ENCODE peak calls at places on chromosome 20, in nine cellular contexts. L is gastrocnemius medialis; I is adrenal gland; G is HFF-Myc; X is MM.1S; A is CD8-positive, alpha-beta T cell; H is GM23338; K is astrocyte of the cerebellum; E is cardiac muscle cell. W is an unnamed sample.
A peak's percentile ranks its signal among the peaks of the same experiment; 100 is the strongest.

GRCh38 chr20:49905415-49906091 is 9.8 kb downstream of the SPATA2 start:
- DNase-seq in L (no peak), I (no peak), G (no peak), X (no peak), A (no peak), H (no peak), K (no peak), E (no peak), W (no peak)

GRCh38 chr20:40525356-40525755 is 163.7 kb downstream of the MAFB start:
- DNase-seq in L (no peak), I (no peak), G (peak; percentile 63), X (no peak), A (no peak), H (no peak), K (no peak), E (no peak), W (no peak)

GRCh38 chr20:57053798-57054552 is 212.5 kb downstream of the BMP7 start:
- DNase-seq in L (no peak), I (no peak), G (no peak), X (no peak), A (no peak), H (no peak), K (no peak), E (no peak), W (no peak)

GRCh38 chr20:50415516-50416268 is 94.5 kb upstream of the PTPN1 start:
- DNase-seq in L (peak; percentile 100), I (peak; percentile 100), G (no peak), X (no peak), A (no peak), H (peak; percentile 46), K (peak; percentile 79), E (no peak), W (no peak)

GRCh38 chr20:34199183-34199582 is 42.0 kb upstream of the ASIP start:
- DNase-seq in L (no peak), I (no peak), G (no peak), X (no peak), A (no peak), H (no peak), K (no peak), E (no peak), W (no peak)

GRCh38 chr20:841568-842546 is 8.3 kb downstream of the FAM110A start:
- DNase-seq in L (no peak), I (no peak), G (no peak), X (no peak), A (no peak), H (peak; percentile 77), K (no peak), E (peak; percentile 74), W (no peak)

GRCh38 chr20:47345214-47345613 is 11.3 kb downstream of the ZMYND8 start:
- DNase-seq in L (no peak), I (no peak), G (no peak), X (no peak), A (no peak), H (no peak), K (no peak), E (no peak), W (no peak)

GRCh38 chr20:16367948-16368560 is 205.2 kb downstream of the KIF16B start:
- DNase-seq in L (no peak), I (no peak), G (no peak), X (no peak), A (no peak), H (no peak), K (no peak), E (no peak), W (no peak)

GRCh38 chr20:50992733-50993457 is 30.0 kb downstream of the KCNG1 start:
- DNase-seq in L (no peak), I (no peak), G (no peak), X (peak; percentile 72), A (no peak), H (peak; percentile 95), K (peak; percentile 35), E (peak; percentile 77), W (peak; percentile 33)

GRCh38 chr20:31496761-31497295 is 17.4 kb upstream of the HM13 start:
- DNase-seq in L (no peak), I (peak; percentile 47), G (no peak), X (no peak), A (no peak), H (no peak), K (no peak), E (no peak), W (no peak)

GRCh38 chr20:53829706-53830521 is 236.3 kb upstream of the ZNF217 start:
- DNase-seq in L (no peak), I (no peak), G (peak; percentile 59), X (peak; percentile 68), A (no peak), H (no peak), K (no peak), E (no peak), W (no peak)

GRCh38 chr20:34374209-34374749 is 11.2 kb downstream of the ITCH start:
- DNase-seq in L (no peak), I (no peak), G (no peak), X (no peak), A (no peak), H (no peak), K (no peak), E (no peak), W (no peak)

GRCh38 chr20:20658871-20659415 is 53.5 kb downstream of the RALGAPA2 start:
- DNase-seq in L (no peak), I (no peak), G (no peak), X (no peak), A (no peak), H (no peak), K (no peak), E (no peak), W (no peak)

DNA sequence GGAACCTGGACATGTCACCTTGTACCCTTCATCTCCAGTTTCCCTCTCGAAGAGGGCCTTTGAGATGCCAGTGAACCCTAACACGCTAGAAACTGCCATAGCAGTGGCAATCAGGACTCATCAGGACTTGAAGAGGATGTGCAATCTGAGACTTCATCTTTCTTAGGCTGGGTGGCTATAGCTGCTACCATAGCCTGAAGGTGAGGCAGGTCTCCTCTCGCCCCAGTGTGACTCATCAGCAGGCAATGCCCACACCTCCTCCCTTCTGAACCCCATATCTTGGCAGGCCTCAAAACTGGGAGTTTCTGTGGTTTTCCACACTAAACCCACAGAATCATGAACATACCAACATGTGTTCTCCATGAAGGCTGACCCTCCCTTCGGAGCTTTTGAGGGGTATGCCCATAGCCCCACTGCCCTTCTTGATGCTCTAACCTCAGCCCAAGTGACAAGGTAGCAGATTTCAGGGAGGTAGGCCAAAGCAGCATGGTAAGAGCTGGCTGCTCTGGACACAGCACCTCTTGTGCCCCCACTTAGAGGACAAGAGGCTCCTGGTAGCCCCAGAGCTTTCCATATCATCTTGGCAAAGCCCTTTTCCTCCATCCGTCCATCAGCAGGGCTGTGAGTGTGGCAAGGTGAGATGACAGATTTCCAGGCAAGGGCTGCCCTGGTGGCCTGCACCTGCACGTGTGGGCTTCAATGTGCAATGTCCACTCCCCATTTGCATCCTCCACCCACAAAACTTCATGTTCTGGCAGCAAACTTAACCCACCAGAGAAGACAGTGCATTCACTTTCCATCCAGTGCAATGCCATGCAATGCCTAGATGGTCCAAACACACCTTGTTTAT is 2.6 kb downstream of the BLCAP start:
- DNase-seq in L (no peak), I (no peak), G (no peak), X (peak; percentile 46), A (no peak), H (no peak), K (no peak), E (no peak), W (no peak)
- H3K4me3 ChIP-seq in L (peak overlapping the region; percentile 100), I (no peak overlapping the region), G (peak overlapping the region; percentile 99), X (no peak overlapping the region), A (no peak overlapping the region), H (peak overlapping the region; percentile 84), K (no peak overlapping the region), E (no peak overlapping the region), W (no peak overlapping the region)

GRCh38 chr20:35878113-35878620 is 76.1 kb downstream of the SCAND1 start:
- DNase-seq in L (no peak), I (no peak), G (no peak), X (no peak), A (no peak), H (no peak), K (no peak), E (no peak), W (no peak)
- TF ChIP-seq CTCF in L (no peak), I (no peak), G (no peak), X (no peak), A (no peak), H (no peak), K (no peak), E (no peak), W (no peak)

GRCh38 chr20:35600176-35600995 is 15.2 kb upstream of the SPAG4 start:
- DNase-seq in L (no peak), I (no peak), G (no peak), X (no peak), A (no peak), H (peak; percentile 65), K (no peak), E (no peak), W (no peak)
- H3K4me3 ChIP-seq in L (peak overlapping the region; percentile 65), I (peak overlapping the region; percentile 55), G (peak overlapping the region; percentile 34), X (no peak overlapping the region), A (peak overlapping the region; percentile 58), H (peak overlapping the region; percentile 80), K (peak overlapping the region; percentile 34), E (peak overlapping the region; percentile 26), W (no peak overlapping the region)

GRCh38 chr20:25985597-25985996 is 288.9 kb upstream of the ZNF337 start:
- DNase-seq in L (no peak), I (no peak), G (no peak), X (no peak), A (no peak), H (no peak), K (no peak), E (no peak), W (no peak)

GRCh38 chr20:25984933-25985332 is 288.3 kb upstream of the ZNF337 start:
- DNase-seq in L (no peak), I (peak; percentile 57), G (peak; percentile 16), X (no peak), A (peak; percentile 35), H (no peak), K (no peak), E (peak; percentile 19), W (no peak)

GRCh38 chr20:25991051-25991755 is 294.6 kb upstream of the ZNF337 start:
- DNase-seq in L (no peak), I (no peak), G (no peak), X (no peak), A (no peak), H (no peak), K (no peak), E (no peak), W (no peak)

GRCh38 chr20:25989196-25989595 is 292.5 kb upstream of the ZNF337 start:
- DNase-seq in L (no peak), I (no peak), G (no peak), X (no peak), A (no peak), H (no peak), K (no peak), E (no peak), W (no peak)

DNA sequence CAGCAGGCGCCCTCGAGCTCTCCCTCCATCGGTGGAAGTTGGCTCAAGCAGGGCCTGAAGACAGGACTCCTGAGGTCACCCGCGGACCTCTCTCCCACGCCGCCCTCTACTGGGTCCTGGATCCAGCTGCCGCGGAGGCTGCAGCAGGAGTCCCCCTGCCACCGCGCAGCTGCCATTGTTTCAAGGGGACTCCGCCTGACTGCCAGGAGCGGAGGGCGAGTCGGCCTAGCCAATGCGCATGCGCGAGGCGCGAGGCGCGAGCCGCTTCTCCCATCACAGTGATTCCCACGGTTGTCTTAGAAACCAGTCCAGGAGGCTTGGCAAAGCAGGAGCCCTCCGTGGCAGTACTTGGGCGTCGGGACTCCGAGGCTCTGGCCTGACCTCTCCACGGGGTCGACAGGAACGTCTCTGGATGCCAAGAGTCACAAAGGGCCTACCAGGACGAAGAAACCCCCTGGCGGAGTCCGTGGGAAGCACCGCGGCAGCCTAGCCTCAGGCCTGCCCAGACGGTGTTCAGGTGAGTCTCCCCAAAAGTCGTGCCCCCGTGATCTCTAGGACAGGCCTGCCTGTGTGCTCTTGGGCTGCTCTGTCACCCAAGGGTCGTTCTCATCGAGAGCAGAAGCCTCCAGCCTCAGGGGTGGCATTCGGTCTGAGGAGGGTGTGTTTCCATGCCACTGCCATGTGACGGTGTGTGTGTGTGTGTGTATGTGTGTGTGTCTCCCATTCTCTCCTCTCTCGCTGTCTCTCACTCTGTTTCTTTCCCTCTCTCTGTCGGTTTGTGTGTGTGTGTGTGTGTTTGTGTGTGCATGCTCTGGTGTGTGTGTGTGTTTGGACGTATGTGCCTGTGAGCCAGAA is 290.6 kb upstream of the ZNF337 start:
- DNase-seq in L (no peak), I (no peak), G (no peak), X (peak; percentile 29), A (peak; percentile 52), H (peak; percentile 45), K (no peak), E (peak; percentile 27), W (no peak)
- TF ChIP-seq CTCF in L (no peak), I (no peak), G (peak; percentile 2), X (peak; percentile 32), A (peak; percentile 31), H (peak; percentile 46), K (peak; percentile 38), E (peak; percentile 45), W (peak; percentile 76)

W was measured in GM12864.